ENCODE peak calls at places on chromosomes 7 and 10, in five cellular contexts. S, W, G, T and Z are unnamed samples.

GRCh38 chr7:70678621-70679251 is 453.2 kb upstream of the GALNT17 start:
- DNase-seq in S (no peak), W (no peak), G (peak), T (no peak), Z (no peak)

GRCh38 chr10:99560277-99561126 is 27.8 kb downstream of the NKX2-3 start:
- DNase-seq in S (no peak), W (peak), G (peak), T (peak), Z (peak)

GRCh38 chr7:117872565-117873055 is 631 bp downstream of the CTTNBP2 start:
- DNase-seq in S (peak), W (peak), G (peak), T (peak), Z (peak)

GRCh38 chr10:126516515-126516914 is 128.2 kb upstream of the ADAM12 start:
- DNase-seq in S (no peak), W (no peak), G (no peak), T (no peak), Z (no peak)

GRCh38 chr10:33876547-33877400 is 542.3 kb upstream of the NRP1 start:
- DNase-seq in S (no peak), W (no peak), G (no peak), T (no peak), Z (no peak)

GRCh38 chr7:99258501-99258900 is 14.1 kb upstream of the MYH16 start:
- DNase-seq in S (no peak), W (no peak), G (no peak), T (no peak), Z (no peak)

GRCh38 chr10:63865210-63865609 is 344.0 kb downstream of the REEP3 start:
- DNase-seq in S (no peak), W (no peak), G (no peak), T (no peak), Z (no peak)

GRCh38 chr10:129958686-129959543 is 5.2 kb downstream of the EBF3 start:
- DNase-seq in S (peak), W (no peak), G (no peak), T (no peak), Z (no peak)

GRCh38 chr7:55964802-55965470 is 551 bp downstream of the NIPSNAP2 start:
- DNase-seq in S (peak), W (peak), G (peak), T (peak), Z (peak)

GRCh38 chr10:15579605-15580004 is 140.1 kb downstream of the ITGA8 start:
- DNase-seq in S (no peak), W (no peak), G (peak), T (no peak), Z (no peak)

GRCh38 chr10:93718937-93719725 is 16.7 kb upstream of the FRA10AC1 start:
- DNase-seq in S (no peak), W (no peak), G (no peak), T (no peak), Z (no peak)

GRCh38 chr10:132518572-132519381 is 18.8 kb upstream of the INPP5A start:
- DNase-seq in S (peak), W (no peak), G (no peak), T (peak), Z (no peak)

GRCh38 chr7:79281406-79281805 is 172.1 kb downstream of the MAGI2 start:
- DNase-seq in S (no peak), W (no peak), G (no peak), T (no peak), Z (no peak)

GRCh38 chr10:102507521-102507920 is 3.7 kb downstream of the SUFU start:
- DNase-seq in S (no peak), W (no peak), G (no peak), T (no peak), Z (no peak)

GRCh38 chr7:96188623-96188991 is 133.3 kb downstream of the SLC25A13 start:
- DNase-seq in S (no peak), W (no peak), G (no peak), T (no peak), Z (peak)

GRCh38 chr7:29854257-29854938 is 48.1 kb downstream of the WIPF3 start:
- DNase-seq in S (no peak), W (no peak), G (peak), T (peak), Z (no peak)

GRCh38 chr10:48802611-48803046 is 118.0 kb downstream of the WDFY4 start:
- DNase-seq in S (no peak), W (no peak), G (peak), T (no peak), Z (no peak)

GRCh38 chr7:45689797-45690761 is 115.9 kb downstream of the ADCY1 start:
- DNase-seq in S (peak), W (no peak), G (no peak), T (no peak), Z (no peak)

GRCh38 chr10:46077141-46077554 is 31.1 kb upstream of the MSMB start:
- DNase-seq in S (no peak), W (no peak), G (peak), T (no peak), Z (no peak)

GRCh38 chr7:115135769-115136410 is 214.0 kb downstream of the MDFIC start:
- DNase-seq in S (no peak), W (peak), G (no peak), T (no peak), Z (peak)

GRCh38 chr7:106947244-106947728 is 82.2 kb downstream of the PIK3CG start:
- DNase-seq in S (no peak), W (peak), G (peak), T (peak), Z (peak)

GRCh38 chr7:154744226-154744860 is 258.6 kb downstream of the PAXIP1 start:
- DNase-seq in S (no peak), W (peak), G (peak), T (peak), Z (peak)